ENCODE peak calls at places on chromosome X, in four cellular contexts. L, W, G and K are unnamed samples.

GRCh38 chrX:123976671-123977316 is 15.3 kb downstream of the STAG2 start:
- DNase-seq in L (no peak), W (peak; percentile 47), G (no peak), K (no peak)

GRCh38 chrX:15745179-15745578 is 7.1 kb downstream of the CA5B start:
- DNase-seq in L (no peak), G (no peak), W (peak; percentile 52), K (no peak)

GRCh38 chrX:100948557-100948956 is 19.8 kb upstream of the XKRX start:
- DNase-seq in W (no peak), L (no peak), G (no peak), K (no peak)

GRCh38 chrX:63434665-63435064 is 83.5 kb upstream of the SPIN4 start:
- DNase-seq in W (peak; percentile 22), G (peak; percentile 35), L (peak; percentile 14), K (no peak)

GRCh38 chrX:101658661-101659477 is 781 bp downstream of the ARMCX2 start:
- DNase-seq in G (peak; percentile 73), W (peak; percentile 40), L (peak; percentile 64), K (peak; percentile 47)

GRCh38 chrX:40863671-40864070 is 128.3 kb upstream of the MED14 start:
- DNase-seq in W (no peak), L (no peak), G (no peak), K (no peak)

GRCh38 chrX:115579327-115579726 is 18.4 kb downstream of the PLS3 start:
- DNase-seq in W (no peak), L (no peak), G (no peak), K (no peak)

GRCh38 chrX:1496076-1496475 is 40.9 kb downstream of the P2RY8 start:
- DNase-seq in W (no peak), G (no peak), L (no peak), K (no peak)

GRCh38 chrX:19554786-19555185 is 39.5 kb upstream of the MAP3K15 start:
- DNase-seq in L (no peak), G (no peak), W (peak; percentile 83), K (peak; percentile 70)

GRCh38 chrX:9905288-9905687 is 61.9 kb upstream of the CLDN34 start:
- DNase-seq in L (no peak), G (no peak), W (peak; percentile 90), K (peak; percentile 69)

GRCh38 chrX:101009086-101009485 is 39.6 kb downstream of the ARL13A start:
- DNase-seq in G (no peak), W (peak; percentile 58), L (no peak), K (no peak)

GRCh38 chrX:47297874-47298273 is 65.1 kb downstream of the USP11 start:
- DNase-seq in W (no peak), L (no peak), G (no peak), K (no peak)

GRCh38 chrX:149495573-149496071 is 9.5 kb downstream of the IDS start:
- DNase-seq in W (peak; percentile 69), L (no peak), G (no peak), K (peak; percentile 77)

GRCh38 chrX:12947545-12948235 is 27.2 kb upstream of the TMSB4X start:
- DNase-seq in W (no peak), L (no peak), G (no peak), K (no peak)

GRCh38 chrX:143580266-143580665 is 55.6 kb downstream of the SLITRK4 start:
- DNase-seq in L (peak; percentile 0), G (peak; percentile 73), W (no peak), K (no peak)

GRCh38 chrX:111646515-111646914 is 34.5 kb upstream of the ALG13 start:
- DNase-seq in G (no peak), L (no peak), W (no peak), K (no peak)

GRCh38 chrX:3651272-3651671 is 62.2 kb downstream of the PRKX start:
- DNase-seq in L (peak; percentile 11), W (peak; percentile 49), G (no peak), K (peak; percentile 36)

GRCh38 chrX:102599950-102600579 is 750 bp downstream of the ARMCX5 start:
- DNase-seq in W (peak; percentile 42), G (no peak), L (peak; percentile 2), K (peak; percentile 11)

GRCh38 chrX:139112432-139112831 is 400.9 kb upstream of the FGF13 start:
- DNase-seq in W (no peak), G (no peak), L (no peak), K (no peak)

GRCh38 chrX:8748855-8749254 is 16.9 kb upstream of the ANOS1 start:
- DNase-seq in W (peak; percentile 43), L (peak; percentile 61), G (no peak), K (peak; percentile 22)

GRCh38 chrX:10600479-10600878 is 19.9 kb downstream of the MID1 start:
- DNase-seq in G (no peak), L (no peak), W (no peak), K (no peak)

GRCh38 chrX:115892787-115893671 is 277.5 kb upstream of the AGTR2 start:
- DNase-seq in L (peak; percentile 15), G (peak; percentile 80), W (peak; percentile 54), K (peak; percentile 28)

GRCh38 chrX:80266979-80267378 is 153.3 kb upstream of the TENT5D start:
- DNase-seq in W (no peak), L (no peak), G (no peak), K (no peak)

GRCh38 chrX:80266287-80266686 is 154.0 kb upstream of the TENT5D start:
- DNase-seq in W (no peak), G (no peak), L (no peak), K (no peak)
- H3K27ac ChIP-seq in W (no peak overlapping the region), G (no peak overlapping the region), L (no peak overlapping the region), K (no peak overlapping the region)

GRCh38 chrX:37010496-37010895 is 2.3 kb downstream of the FAM47C start:
- DNase-seq in W (no peak), L (no peak), G (no peak), K (no peak)
- H3K4me3 ChIP-seq in W (no peak overlapping the region), L (no peak overlapping the region), G (no peak overlapping the region), K (no peak overlapping the region)

GRCh38 chrX:112941209-112941788 is 100.7 kb upstream of the AMOT start:
- DNase-seq in L (no peak), W (peak; percentile 1), G (no peak), K (no peak)
- TF ChIP-seq CTCF in L (no peak), W (peak; percentile 28), G (no peak), K (no peak)

DNA sequence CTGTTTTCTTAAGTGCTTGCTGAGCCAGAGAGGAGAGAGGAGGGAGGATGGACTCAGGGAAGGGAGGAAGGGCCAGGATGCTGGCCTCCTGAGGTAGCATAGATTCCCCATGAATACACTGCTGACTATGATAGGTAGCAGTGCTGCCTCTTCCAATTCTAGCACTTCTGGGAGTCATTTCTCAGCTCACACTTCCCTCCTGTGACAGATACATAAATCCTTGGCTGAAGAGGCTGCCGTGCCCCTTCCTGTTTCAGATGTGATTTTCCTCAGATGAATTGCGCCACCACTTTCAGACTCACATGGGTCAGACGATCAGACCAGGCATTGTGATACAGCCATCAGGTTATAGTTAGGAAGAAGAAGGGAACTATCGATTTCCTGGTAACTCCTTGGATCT is 22.4 kb downstream of the TSC22D3 start:
- DNase-seq in L (no peak), W (no peak), G (peak; percentile 44), K (no peak)
- H3K27ac ChIP-seq in L (peak overlapping the region; percentile 63), W (no peak overlapping the region), G (peak overlapping the region; percentile 22), K (no peak overlapping the region)

DNA sequence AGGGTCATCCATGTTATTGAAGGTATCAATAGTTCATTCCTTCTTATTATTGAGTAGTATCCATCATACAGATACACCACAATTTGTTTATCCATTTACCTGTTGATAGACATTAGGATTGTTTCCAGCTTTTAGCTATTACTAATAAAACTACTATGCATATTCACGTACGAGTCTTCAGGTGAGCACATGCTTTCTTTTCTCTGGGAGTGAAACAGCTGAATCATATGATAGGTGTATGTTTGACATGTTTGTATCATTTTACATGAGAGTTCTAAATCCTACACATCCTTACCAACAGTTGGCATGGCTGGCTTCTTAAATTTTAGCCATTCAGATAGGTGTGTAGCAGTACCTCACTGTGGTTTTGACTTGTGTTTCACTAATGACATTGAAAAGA is 556.6 kb upstream of the DIPK2B start:
- DNase-seq in W (no peak), L (no peak), G (no peak), K (no peak)
- H3K4me3 ChIP-seq in W (no peak overlapping the region), L (no peak overlapping the region), G (no peak overlapping the region), K (no peak overlapping the region)

GRCh38 chrX:49165901-49166881 is 3.6 kb downstream of the MAGIX start:
- DNase-seq in W (peak; percentile 61), G (peak; percentile 88), L (peak; percentile 84), K (peak; percentile 58)
- TF ChIP-seq CTCF in W (no peak), G (peak; percentile 37), L (no peak), K (peak; percentile 24)

DNA sequence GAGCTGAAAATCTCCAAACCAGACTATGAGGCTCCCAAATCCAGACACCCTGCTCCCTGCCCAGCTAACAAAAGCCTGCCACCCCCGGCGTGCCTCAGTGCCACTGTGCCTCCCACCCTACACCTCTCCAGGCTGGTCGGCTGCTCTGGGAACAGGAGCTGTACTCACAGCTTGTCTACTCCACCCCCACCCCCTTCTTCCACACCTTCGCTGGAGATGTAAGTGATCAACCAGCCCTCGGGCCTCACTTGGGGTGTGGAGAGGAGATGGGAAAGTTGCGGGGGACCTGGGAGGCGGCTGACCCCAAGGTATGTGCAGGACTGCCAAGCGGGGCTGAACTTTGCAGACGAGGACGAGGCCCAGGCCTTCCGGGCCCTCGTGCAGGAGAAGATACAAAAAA is 1.8 kb downstream of the WAS start:
- DNase-seq in L (no peak), G (no peak), W (no peak), K (no peak)
- H3K27ac ChIP-seq in L (no peak overlapping the region), G (no peak overlapping the region), W (no peak overlapping the region), K (no peak overlapping the region)

GRCh38 chrX:34656842-34657780 is at the start of gene TMEM47:
- DNase-seq in G (peak; percentile 72), L (peak; percentile 96), W (peak; percentile 70), K (peak; percentile 36)

GRCh38 chrX:34655496-34656258 is 1.4 kb downstream of the TMEM47 start:
- DNase-seq in W (no peak), G (no peak), L (peak; percentile 27), K (no peak)

GRCh38 chrX:34656467-34656841 is 631 bp downstream of the TMEM47 start:
- DNase-seq in W (no peak), G (no peak), L (peak; percentile 20), K (no peak)

GRCh38 chrX:34653811-34654210 is 3.3 kb downstream of the TMEM47 start:
- DNase-seq in G (no peak), L (peak; percentile 9), W (no peak), K (no peak)

DNA sequence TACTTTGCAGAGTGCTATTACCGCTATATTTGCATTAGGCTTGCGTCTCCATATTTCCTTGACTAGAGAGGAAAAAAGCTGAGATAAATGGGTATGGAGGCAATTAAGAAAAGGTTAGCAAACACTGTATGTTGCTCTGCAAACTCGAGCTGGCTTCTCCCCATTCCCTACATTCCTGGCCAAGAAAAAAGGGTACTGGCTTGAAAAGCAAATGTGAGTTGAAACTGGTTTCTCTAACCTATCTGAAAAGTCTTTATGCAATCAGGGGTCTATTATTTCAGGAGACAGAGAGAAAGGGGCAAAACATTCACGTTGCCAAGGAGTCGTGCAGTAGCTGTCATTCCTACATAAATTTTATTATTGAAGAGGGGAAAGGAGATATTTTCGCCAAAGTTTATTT is 2.1 kb downstream of the TMEM47 start:
- DNase-seq in G (no peak), W (no peak), L (peak; percentile 5), K (no peak)
- H3K4me3 ChIP-seq in G (no peak overlapping the region), W (peak overlapping the region; percentile 99), L (peak overlapping the region; percentile 77), K (peak overlapping the region; percentile 69)

DNA sequence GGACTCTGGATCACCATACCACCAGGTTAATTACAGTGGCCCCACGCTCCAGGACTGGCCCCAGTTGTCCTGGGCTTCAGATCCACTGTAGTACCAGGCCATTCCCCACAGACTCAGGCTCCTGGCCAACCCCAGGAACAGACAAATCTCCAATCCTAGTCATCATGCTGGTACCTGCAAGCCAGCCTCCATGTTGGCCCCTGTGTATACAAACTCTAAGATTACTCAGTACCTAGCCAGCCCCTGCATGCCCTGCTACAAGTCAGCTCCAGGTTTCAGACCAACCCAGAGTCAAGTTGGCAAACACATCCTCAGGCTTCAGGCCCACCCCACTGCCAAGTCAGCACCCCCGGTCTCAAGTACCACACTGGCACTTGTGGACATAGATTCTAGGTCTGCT is 85.9 kb downstream of the KLF8 start:
- DNase-seq in G (no peak), W (no peak), L (no peak), K (no peak)
- TF ChIP-seq CTCF in G (no peak), W (no peak), L (no peak), K (no peak)